ENCODE peak calls at places on chromosomes 7 and 10, in nine cellular contexts. One of them, this sample, is unnamed.
A peak's percentile ranks its signal among the peaks of the same experiment; 100 is the strongest.

GRCh38 chr7:87154569-87154968 is 2.3 kb downstream of the DMTF1 start:
- DNase-seq in mesendoderm: peak; percentile 54
- DNase-seq in GM19239: no peak
- DNase-seq in stimulated activated CD4-positive, alpha-beta T cell treated with anti-CD3 and anti-CD28 coated beads, Interleukin-4, amount 100 ng/mL, for 48 hours: no peak
- DNase-seq in KBM-7: no peak
- DNase-seq in body of pancreas: no peak
- DNase-seq in pons: no peak
- DNase-seq in fibroblast of pulmonary artery: no peak
- DNase-seq in heart left ventricle: no peak
- DNase-seq in this sample: no peak

GRCh38 chr7:70695804-70696104 is 436.2 kb upstream of the GALNT17 start:
- DNase-seq in mesendoderm: peak; percentile 52
- DNase-seq in GM19239: no peak
- DNase-seq in stimulated activated CD4-positive, alpha-beta T cell treated with anti-CD3 and anti-CD28 coated beads, Interleukin-4, amount 100 ng/mL, for 48 hours: no peak
- DNase-seq in KBM-7: no peak
- DNase-seq in body of pancreas: no peak
- DNase-seq in pons: no peak
- DNase-seq in fibroblast of pulmonary artery: peak; percentile 5
- DNase-seq in heart left ventricle: no peak
- DNase-seq in this sample: peak; percentile 44

GRCh38 chr10:12006671-12007070 is 35.9 kb downstream of the UPF2 start:
- DNase-seq in mesendoderm: peak; percentile 32
- DNase-seq in GM19239: no peak
- DNase-seq in stimulated activated CD4-positive, alpha-beta T cell treated with anti-CD3 and anti-CD28 coated beads, Interleukin-4, amount 100 ng/mL, for 48 hours: no peak
- DNase-seq in KBM-7: no peak
- DNase-seq in body of pancreas: no peak
- DNase-seq in pons: no peak
- DNase-seq in fibroblast of pulmonary artery: no peak
- DNase-seq in heart left ventricle: no peak
- DNase-seq in this sample: no peak

GRCh38 chr7:50491943-50492342 is 41.8 kb upstream of the FIGNL1 start:
- DNase-seq in mesendoderm: no peak
- DNase-seq in GM19239: no peak
- DNase-seq in stimulated activated CD4-positive, alpha-beta T cell treated with anti-CD3 and anti-CD28 coated beads, Interleukin-4, amount 100 ng/mL, for 48 hours: no peak
- DNase-seq in KBM-7: no peak
- DNase-seq in body of pancreas: no peak
- DNase-seq in pons: no peak
- DNase-seq in fibroblast of pulmonary artery: no peak
- DNase-seq in heart left ventricle: no peak
- DNase-seq in this sample: peak; percentile 6

GRCh38 chr10:23067939-23068775 is 27.2 kb upstream of the MSRB2 start:
- DNase-seq in mesendoderm: peak; percentile 88
- DNase-seq in GM19239: peak; percentile 40
- DNase-seq in stimulated activated CD4-positive, alpha-beta T cell treated with anti-CD3 and anti-CD28 coated beads, Interleukin-4, amount 100 ng/mL, for 48 hours: peak; percentile 59
- DNase-seq in KBM-7: peak; percentile 83
- DNase-seq in body of pancreas: peak; percentile 87
- DNase-seq in pons: peak; percentile 86
- DNase-seq in fibroblast of pulmonary artery: peak; percentile 85
- DNase-seq in heart left ventricle: peak; percentile 66
- DNase-seq in this sample: peak; percentile 88

GRCh38 chr7:129840757-129841156 is 112.0 kb downstream of the UBE2H start:
- DNase-seq in mesendoderm: no peak
- DNase-seq in GM19239: no peak
- DNase-seq in stimulated activated CD4-positive, alpha-beta T cell treated with anti-CD3 and anti-CD28 coated beads, Interleukin-4, amount 100 ng/mL, for 48 hours: no peak
- DNase-seq in KBM-7: no peak
- DNase-seq in body of pancreas: no peak
- DNase-seq in pons: no peak
- DNase-seq in fibroblast of pulmonary artery: peak; percentile 72
- DNase-seq in heart left ventricle: no peak
- DNase-seq in this sample: no peak

GRCh38 chr10:6512182-6512581 is 67.9 kb downstream of the PRKCQ start:
- DNase-seq in mesendoderm: no peak
- DNase-seq in GM19239: no peak
- DNase-seq in stimulated activated CD4-positive, alpha-beta T cell treated with anti-CD3 and anti-CD28 coated beads, Interleukin-4, amount 100 ng/mL, for 48 hours: no peak
- DNase-seq in KBM-7: no peak
- DNase-seq in body of pancreas: no peak
- DNase-seq in pons: no peak
- DNase-seq in fibroblast of pulmonary artery: no peak
- DNase-seq in heart left ventricle: no peak
- DNase-seq in this sample: no peak

GRCh38 chr10:88994034-88994433 is 3.4 kb downstream of the FAS start:
- DNase-seq in mesendoderm: no peak
- DNase-seq in GM19239: no peak
- DNase-seq in stimulated activated CD4-positive, alpha-beta T cell treated with anti-CD3 and anti-CD28 coated beads, Interleukin-4, amount 100 ng/mL, for 48 hours: no peak
- DNase-seq in KBM-7: no peak
- DNase-seq in body of pancreas: no peak
- DNase-seq in pons: no peak
- DNase-seq in fibroblast of pulmonary artery: no peak
- DNase-seq in heart left ventricle: no peak
- DNase-seq in this sample: no peak

GRCh38 chr10:48476279-48476982 is 128.4 kb downstream of the ARHGAP22 start:
- DNase-seq in mesendoderm: peak; percentile 73
- DNase-seq in GM19239: no peak
- DNase-seq in stimulated activated CD4-positive, alpha-beta T cell treated with anti-CD3 and anti-CD28 coated beads, Interleukin-4, amount 100 ng/mL, for 48 hours: no peak
- DNase-seq in KBM-7: peak; percentile 89
- DNase-seq in body of pancreas: no peak
- DNase-seq in pons: no peak
- DNase-seq in fibroblast of pulmonary artery: peak; percentile 42
- DNase-seq in heart left ventricle: no peak
- DNase-seq in this sample: peak; percentile 61

GRCh38 chr10:25328361-25328760 is 153.6 kb downstream of the GPR158 start:
- DNase-seq in mesendoderm: no peak
- DNase-seq in GM19239: no peak
- DNase-seq in stimulated activated CD4-positive, alpha-beta T cell treated with anti-CD3 and anti-CD28 coated beads, Interleukin-4, amount 100 ng/mL, for 48 hours: no peak
- DNase-seq in KBM-7: no peak
- DNase-seq in body of pancreas: no peak
- DNase-seq in pons: no peak
- DNase-seq in fibroblast of pulmonary artery: no peak
- DNase-seq in heart left ventricle: no peak
- DNase-seq in this sample: no peak

GRCh38 chr10:132434405-132435005 is 37.5 kb downstream of the PWWP2B start:
- DNase-seq in mesendoderm: no peak
- DNase-seq in GM19239: no peak
- DNase-seq in stimulated activated CD4-positive, alpha-beta T cell treated with anti-CD3 and anti-CD28 coated beads, Interleukin-4, amount 100 ng/mL, for 48 hours: peak; percentile 50
- DNase-seq in KBM-7: peak; percentile 85
- DNase-seq in body of pancreas: peak; percentile 72
- DNase-seq in pons: no peak
- DNase-seq in fibroblast of pulmonary artery: no peak
- DNase-seq in heart left ventricle: no peak
- DNase-seq in this sample: peak; percentile 40

GRCh38 chr10:116257785-116258184 is 15.2 kb downstream of the GFRA1 start:
- DNase-seq in mesendoderm: no peak
- DNase-seq in GM19239: no peak
- DNase-seq in stimulated activated CD4-positive, alpha-beta T cell treated with anti-CD3 and anti-CD28 coated beads, Interleukin-4, amount 100 ng/mL, for 48 hours: no peak
- DNase-seq in KBM-7: no peak
- DNase-seq in body of pancreas: no peak
- DNase-seq in pons: no peak
- DNase-seq in fibroblast of pulmonary artery: no peak
- DNase-seq in heart left ventricle: no peak
- DNase-seq in this sample: no peak

GRCh38 chr10:13213163-13213562 is 21.0 kb downstream of the UCMA start:
- DNase-seq in mesendoderm: peak; percentile 40
- DNase-seq in GM19239: no peak
- DNase-seq in stimulated activated CD4-positive, alpha-beta T cell treated with anti-CD3 and anti-CD28 coated beads, Interleukin-4, amount 100 ng/mL, for 48 hours: no peak
- DNase-seq in KBM-7: no peak
- DNase-seq in body of pancreas: no peak
- DNase-seq in pons: no peak
- DNase-seq in fibroblast of pulmonary artery: no peak
- DNase-seq in heart left ventricle: no peak
- DNase-seq in this sample: no peak

GRCh38 chr10:110860576-110861241 is 11.0 kb upstream of the PDCD4 start:
- DNase-seq in mesendoderm: no peak
- DNase-seq in GM19239: no peak
- DNase-seq in stimulated activated CD4-positive, alpha-beta T cell treated with anti-CD3 and anti-CD28 coated beads, Interleukin-4, amount 100 ng/mL, for 48 hours: no peak
- DNase-seq in KBM-7: no peak
- DNase-seq in body of pancreas: peak; percentile 44
- DNase-seq in pons: peak; percentile 23
- DNase-seq in fibroblast of pulmonary artery: no peak
- DNase-seq in heart left ventricle: no peak
- DNase-seq in this sample: peak; percentile 54

GRCh38 chr10:77925410-77925794 is 1.2 kb downstream of the DLG5 start:
- DNase-seq in mesendoderm: peak; percentile 53
- DNase-seq in GM19239: no peak
- DNase-seq in stimulated activated CD4-positive, alpha-beta T cell treated with anti-CD3 and anti-CD28 coated beads, Interleukin-4, amount 100 ng/mL, for 48 hours: no peak
- DNase-seq in KBM-7: peak; percentile 46
- DNase-seq in body of pancreas: peak; percentile 41
- DNase-seq in pons: peak; percentile 52
- DNase-seq in fibroblast of pulmonary artery: peak; percentile 39
- DNase-seq in heart left ventricle: no peak
- DNase-seq in this sample: peak; percentile 25

GRCh38 chr7:73678862-73679261 is 4.4 kb downstream of the DNAJC30 start:
- DNase-seq in mesendoderm: no peak
- DNase-seq in GM19239: no peak
- DNase-seq in stimulated activated CD4-positive, alpha-beta T cell treated with anti-CD3 and anti-CD28 coated beads, Interleukin-4, amount 100 ng/mL, for 48 hours: no peak
- DNase-seq in KBM-7: no peak
- DNase-seq in body of pancreas: peak; percentile 31
- DNase-seq in pons: no peak
- DNase-seq in fibroblast of pulmonary artery: no peak
- DNase-seq in heart left ventricle: no peak
- DNase-seq in this sample: no peak

GRCh38 chr10:100743626-100744135 is 1.7 kb upstream of the PAX2 start:
- DNase-seq in mesendoderm: peak; percentile 83
- DNase-seq in GM19239: peak; percentile 90
- DNase-seq in stimulated activated CD4-positive, alpha-beta T cell treated with anti-CD3 and anti-CD28 coated beads, Interleukin-4, amount 100 ng/mL, for 48 hours: peak; percentile 37
- DNase-seq in KBM-7: peak; percentile 80
- DNase-seq in body of pancreas: peak; percentile 67
- DNase-seq in pons: peak; percentile 64
- DNase-seq in fibroblast of pulmonary artery: peak; percentile 76
- DNase-seq in heart left ventricle: no peak
- DNase-seq in this sample: peak; percentile 74

GRCh38 chr10:114273910-114274309 is 34.9 kb downstream of the VWA2 start:
- DNase-seq in mesendoderm: no peak
- DNase-seq in GM19239: no peak
- DNase-seq in stimulated activated CD4-positive, alpha-beta T cell treated with anti-CD3 and anti-CD28 coated beads, Interleukin-4, amount 100 ng/mL, for 48 hours: no peak
- DNase-seq in KBM-7: no peak
- DNase-seq in body of pancreas: peak; percentile 1
- DNase-seq in pons: no peak
- DNase-seq in fibroblast of pulmonary artery: no peak
- DNase-seq in heart left ventricle: no peak
- DNase-seq in this sample: no peak

GRCh38 chr7:130904031-130904757 is 170.2 kb upstream of the KLF14 start:
- DNase-seq in mesendoderm: peak; percentile 77
- DNase-seq in GM19239: no peak
- DNase-seq in stimulated activated CD4-positive, alpha-beta T cell treated with anti-CD3 and anti-CD28 coated beads, Interleukin-4, amount 100 ng/mL, for 48 hours: no peak
- DNase-seq in KBM-7: no peak
- DNase-seq in body of pancreas: no peak
- DNase-seq in pons: no peak
- DNase-seq in fibroblast of pulmonary artery: peak; percentile 94
- DNase-seq in heart left ventricle: no peak
- DNase-seq in this sample: no peak

GRCh38 chr7:77797734-77798393 is 370 bp downstream of the TMEM60 start:
- DNase-seq in mesendoderm: no peak
- DNase-seq in GM19239: no peak
- DNase-seq in stimulated activated CD4-positive, alpha-beta T cell treated with anti-CD3 and anti-CD28 coated beads, Interleukin-4, amount 100 ng/mL, for 48 hours: no peak
- DNase-seq in KBM-7: no peak
- DNase-seq in body of pancreas: no peak
- DNase-seq in pons: no peak
- DNase-seq in fibroblast of pulmonary artery: peak; percentile 45
- DNase-seq in heart left ventricle: peak; percentile 49
- DNase-seq in this sample: peak; percentile 49

GRCh38 chr7:69412331-69413146 is 185.7 kb upstream of the AUTS2 start:
- DNase-seq in mesendoderm: peak; percentile 88
- DNase-seq in GM19239: no peak
- DNase-seq in stimulated activated CD4-positive, alpha-beta T cell treated with anti-CD3 and anti-CD28 coated beads, Interleukin-4, amount 100 ng/mL, for 48 hours: no peak
- DNase-seq in KBM-7: no peak
- DNase-seq in body of pancreas: peak; percentile 8
- DNase-seq in pons: peak; percentile 49
- DNase-seq in fibroblast of pulmonary artery: peak; percentile 1
- DNase-seq in heart left ventricle: peak; percentile 74
- DNase-seq in this sample: no peak

GRCh38 chr7:81845628-81846259 is 75.9 kb upstream of the HGF start:
- DNase-seq in mesendoderm: peak; percentile 44
- DNase-seq in GM19239: no peak
- DNase-seq in stimulated activated CD4-positive, alpha-beta T cell treated with anti-CD3 and anti-CD28 coated beads, Interleukin-4, amount 100 ng/mL, for 48 hours: no peak
- DNase-seq in KBM-7: peak; percentile 64
- DNase-seq in body of pancreas: no peak
- DNase-seq in pons: peak; percentile 43
- DNase-seq in fibroblast of pulmonary artery: peak; percentile 55
- DNase-seq in heart left ventricle: no peak
- DNase-seq in this sample: peak; percentile 81

GRCh38 chr7:38506756-38507155 is 124.4 kb downstream of the AMPH start:
- DNase-seq in mesendoderm: no peak
- DNase-seq in GM19239: no peak
- DNase-seq in stimulated activated CD4-positive, alpha-beta T cell treated with anti-CD3 and anti-CD28 coated beads, Interleukin-4, amount 100 ng/mL, for 48 hours: no peak
- DNase-seq in KBM-7: no peak
- DNase-seq in body of pancreas: peak; percentile 5
- DNase-seq in pons: no peak
- DNase-seq in fibroblast of pulmonary artery: peak; percentile 11
- DNase-seq in heart left ventricle: no peak
- DNase-seq in this sample: no peak

GRCh38 chr10:43865275-43866135 is 216.8 kb upstream of the ZNF32 start:
- DNase-seq in mesendoderm: no peak
- DNase-seq in GM19239: no peak
- DNase-seq in stimulated activated CD4-positive, alpha-beta T cell treated with anti-CD3 and anti-CD28 coated beads, Interleukin-4, amount 100 ng/mL, for 48 hours: no peak
- DNase-seq in KBM-7: no peak
- DNase-seq in body of pancreas: no peak
- DNase-seq in pons: no peak
- DNase-seq in fibroblast of pulmonary artery: peak; percentile 53
- DNase-seq in heart left ventricle: no peak
- DNase-seq in this sample: no peak

GRCh38 chr10:30241422-30242110 is 107.5 kb downstream of the MTPAP start:
- DNase-seq in mesendoderm: no peak
- DNase-seq in GM19239: no peak
- DNase-seq in stimulated activated CD4-positive, alpha-beta T cell treated with anti-CD3 and anti-CD28 coated beads, Interleukin-4, amount 100 ng/mL, for 48 hours: no peak
- DNase-seq in KBM-7: no peak
- DNase-seq in body of pancreas: no peak
- DNase-seq in pons: no peak
- DNase-seq in fibroblast of pulmonary artery: no peak
- DNase-seq in heart left ventricle: no peak
- DNase-seq in this sample: no peak